ENCODE peak calls at places on chromosomes 16 and 17, in ten cellular contexts. G is fibroblast of lung, D is esophagus muscularis mucosa, U is left lung, Z is Panc1, A is uterus, S is mucosa of descending colon, I is body of pancreas, P is mesenchymal stem cell, O is colonic mucosa. N is an unnamed sample.

GRCh38 chr17:69269174-69269998 is 40.8 kb upstream of the ABCA10 start:
- DNase-seq in O (no peak), A (no peak), U (no peak), G (peak; percentile 79), P (peak; percentile 14), I (no peak), Z (no peak), S (no peak), D (no peak), N (no peak)

GRCh38 chr17:15398736-15399331 is 57.4 kb upstream of the TEKT3 start:
- DNase-seq in S (no peak), D (no peak), P (peak; percentile 83), A (no peak), U (no peak), O (no peak), I (no peak), G (peak; percentile 19), Z (no peak), N (peak; percentile 40)

GRCh38 chr16:89113661-89114060 is 20.0 kb downstream of the ACSF3 start:
- DNase-seq in G (no peak), Z (no peak), U (peak; percentile 75), D (no peak), O (no peak), S (peak; percentile 63), A (no peak), I (no peak), P (no peak), N (no peak)

GRCh38 chr16:72961115-72961832 is 86.7 kb downstream of the ZFHX3 start:
- DNase-seq in U (no peak), I (no peak), S (no peak), P (peak; percentile 24), D (no peak), G (peak; percentile 33), O (no peak), Z (no peak), A (no peak), N (no peak)

GRCh38 chr16:87667946-87668345 is 65.6 kb downstream of the JPH3 start:
- DNase-seq in A (no peak), U (peak; percentile 66), I (no peak), S (no peak), D (no peak), G (no peak), O (no peak), Z (no peak), P (no peak), N (no peak)

GRCh38 chr16:67158637-67159600 is 790 bp downstream of the TRADD start:
- DNase-seq in G (no peak), O (peak; percentile 76), Z (no peak), I (peak; percentile 52), S (peak; percentile 91), U (peak; percentile 85), A (no peak), D (no peak), P (peak; percentile 63), N (peak; percentile 56)

GRCh38 chr17:9802294-9802693 is 10.9 kb upstream of the DHRS7C start:
- DNase-seq in S (no peak), G (no peak), P (no peak), D (no peak), U (no peak), I (no peak), A (no peak), Z (no peak), O (no peak), N (no peak)

GRCh38 chr17:68457168-68457538 is at the start of gene WIPI1:
- DNase-seq in P (no peak), S (peak; percentile 89), O (peak; percentile 65), A (peak; percentile 62), D (peak; percentile 93), I (no peak), Z (no peak), U (no peak), G (no peak), N (no peak)

GRCh38 chr16:85227262-85227923 is 115.1 kb upstream of the CIBAR2 start:
- DNase-seq in S (no peak), P (peak; percentile 81), G (no peak), I (no peak), D (no peak), A (no peak), U (no peak), Z (no peak), O (no peak), N (no peak)

GRCh38 chr17:49029841-49030240 is 32.7 kb downstream of the IGF2BP1 start:
- DNase-seq in S (no peak), G (no peak), Z (no peak), I (no peak), P (no peak), O (no peak), A (no peak), U (no peak), D (no peak), N (no peak)

GRCh38 chr17:78120537-78120936 is 8.0 kb downstream of the TMC6 start:
- DNase-seq in S (no peak), P (no peak), D (no peak), I (no peak), G (no peak), O (no peak), A (no peak), Z (no peak), U (no peak), N (no peak)

GRCh38 chr17:9475259-9475658 is 100.4 kb downstream of the STX8 start:
- DNase-seq in S (no peak), Z (no peak), P (no peak), I (no peak), U (no peak), G (no peak), O (no peak), D (no peak), A (no peak), N (no peak)

GRCh38 chr16:20903116-20903888 is 2.7 kb downstream of the LYRM1 start:
- DNase-seq in G (no peak), S (no peak), Z (no peak), O (no peak), U (no peak), I (no peak), P (peak; percentile 43), A (no peak), D (no peak), N (no peak)

DNA sequence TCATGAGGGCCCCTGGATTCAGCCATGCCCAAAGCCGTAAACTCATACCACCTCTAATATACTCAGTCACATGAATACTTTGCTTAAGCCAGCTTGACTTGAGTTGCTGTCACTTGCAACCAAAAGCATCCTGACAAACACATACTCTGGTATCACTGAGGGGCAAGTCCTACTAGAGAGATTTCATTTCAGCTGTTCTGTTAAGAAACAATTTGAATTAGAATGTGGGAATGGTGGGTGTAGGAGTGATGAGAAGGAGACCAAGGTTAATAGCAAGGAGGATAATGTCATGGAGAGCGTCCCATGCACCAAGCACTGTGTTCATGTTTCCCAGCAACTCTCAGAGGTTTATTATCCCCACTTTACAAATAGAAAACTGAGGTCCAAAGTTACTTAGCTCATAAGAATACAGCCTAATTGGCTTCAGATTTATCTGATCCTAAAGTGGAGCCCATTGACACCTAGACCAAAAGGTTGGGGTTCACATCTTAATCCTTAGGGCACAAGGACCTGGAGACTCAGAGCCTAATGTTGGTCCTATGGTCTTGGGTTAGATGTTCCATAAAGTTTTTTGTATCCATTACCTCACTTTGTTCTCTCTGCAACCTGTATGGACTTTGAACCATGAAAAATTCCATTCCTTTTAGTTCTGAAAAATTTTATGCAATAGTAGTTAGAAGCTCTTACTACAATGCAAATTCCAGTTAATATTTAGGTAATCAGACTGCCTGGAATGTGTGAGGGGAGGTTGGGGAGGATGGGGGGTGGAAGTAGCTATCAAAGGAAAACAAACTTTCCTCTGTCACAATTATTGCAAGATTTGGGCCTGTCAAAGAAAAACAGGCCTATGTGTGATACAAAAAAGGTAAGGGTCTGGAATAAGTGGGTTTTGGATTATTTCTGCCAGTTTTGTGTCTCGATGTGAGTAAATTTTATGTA is 105.9 kb downstream of the IRX3 start:
- DNase-seq in O (no peak), S (no peak), U (no peak), D (no peak), Z (no peak), P (no peak), A (no peak), I (no peak), G (no peak), N (no peak)
- H3K4me3 ChIP-seq in O (no peak overlapping the region), S (no peak overlapping the region), U (no peak overlapping the region), D (no peak overlapping the region), Z (no peak overlapping the region), P (no peak overlapping the region), A (no peak overlapping the region), I (no peak overlapping the region), G (no peak overlapping the region), N (no peak overlapping the region)

GRCh38 chr17:81399481-81400153 is 4.4 kb downstream of the BAHCC1 start:
- DNase-seq in U (peak; percentile 86), I (no peak), S (no peak), O (no peak), G (no peak), Z (no peak), A (no peak), D (no peak), P (peak; percentile 59), N (no peak)
- H3K4me1 ChIP-seq in U (peaks cover 38% of the 10 kb centered on the region), I (peaks cover 51% of the 10 kb centered on the region), S (peaks cover 31% of the 10 kb centered on the region), O (peaks cover 17% of the 10 kb centered on the region), G (peaks cover 36% of the 10 kb centered on the region), Z (peaks cover 43% of the 10 kb centered on the region), A (no peaks in the 10 kb centered on the region), D (peaks cover 52% of the 10 kb centered on the region), P (peaks cover 33% of the 10 kb centered on the region), N (peaks cover 47% of the 10 kb centered on the region)

GRCh38 chr16:4117250-4117578 is 972 bp upstream of the ADCY9 start:
- DNase-seq in A (no peak), S (no peak), D (no peak), O (no peak), P (no peak), Z (no peak), I (no peak), U (no peak), G (no peak), N (no peak)
- H3K4me3 ChIP-seq in A (peak overlapping the region; percentile 67), S (no peak overlapping the region), D (peak overlapping the region; percentile 88), O (peak overlapping the region; percentile 46), P (peak overlapping the region; percentile 81), Z (peak overlapping the region; percentile 49), I (no peak overlapping the region), U (peak overlapping the region; percentile 64), G (peak overlapping the region; percentile 34), N (no peak overlapping the region)

GRCh38 chr16:81815429-81815766 is 36.3 kb downstream of the PLCG2 start:
- DNase-seq in P (no peak), O (no peak), A (no peak), D (no peak), G (no peak), Z (no peak), S (no peak), I (no peak), U (no peak), N (no peak)

GRCh38 chr16:81814751-81815428 is 35.8 kb downstream of the PLCG2 start:
- DNase-seq in A (no peak), O (no peak), I (no peak), P (no peak), S (no peak), G (no peak), D (no peak), Z (no peak), U (no peak), N (no peak)

GRCh38 chr16:81816351-81816750 is 37.3 kb downstream of the PLCG2 start:
- DNase-seq in O (no peak), A (no peak), D (no peak), I (no peak), U (no peak), Z (no peak), P (no peak), S (no peak), G (no peak), N (no peak)

GRCh38 chr16:81810894-81811538 is 31.9 kb downstream of the PLCG2 start:
- DNase-seq in S (no peak), O (no peak), P (no peak), G (no peak), A (no peak), I (no peak), Z (no peak), U (no peak), D (no peak), N (no peak)

GRCh38 chr16:81813648-81814047 is 34.6 kb downstream of the PLCG2 start:
- DNase-seq in O (no peak), D (no peak), S (no peak), P (no peak), I (no peak), Z (no peak), A (no peak), G (no peak), U (no peak), N (no peak)
- H3K4me1 ChIP-seq in O (no peaks in the 10 kb centered on the region), D (no peaks in the 10 kb centered on the region), S (no peaks in the 10 kb centered on the region), P (no peaks in the 10 kb centered on the region), I (no peaks in the 10 kb centered on the region), Z (no peaks in the 10 kb centered on the region), A (no peaks in the 10 kb centered on the region), G (no peaks in the 10 kb centered on the region), U (no peaks in the 10 kb centered on the region), N (no peaks in the 10 kb centered on the region)